ENCODE peak calls at places on chromosomes 6 and 20, in six cellular contexts. One of them, this sample, is unnamed.
A peak's percentile ranks its signal among the peaks of the same experiment; 100 is the strongest.

GRCh38 chr20:63435552-63435951 is 36.9 kb downstream of the KCNQ2 start:
- DNase-seq in stimulated activated CD4-positive, alpha-beta T cell treated with anti-CD3 and anti-CD28 coated beads, Interleukin-15, amount 100 ng/mL, for 1 hour: no peak
- DNase-seq in lower lobe of right lung: no peak
- DNase-seq in brain microvascular endothelial cell: no peak
- DNase-seq in iPS-NIHi11: no peak
- DNase-seq in cerebellar cortex: no peak
- DNase-seq in this sample: no peak

GRCh38 chr20:49674383-49675352 is 39.0 kb downstream of the B4GALT5 start:
- DNase-seq in brain microvascular endothelial cell: no peak
- DNase-seq in lower lobe of right lung: no peak
- DNase-seq in stimulated activated CD4-positive, alpha-beta T cell treated with anti-CD3 and anti-CD28 coated beads, Interleukin-15, amount 100 ng/mL, for 1 hour: no peak
- DNase-seq in iPS-NIHi11: peak; percentile 48
- DNase-seq in cerebellar cortex: no peak
- DNase-seq in this sample: no peak

GRCh38 chr20:59723607-59724456 is 119.5 kb downstream of the PHACTR3 start:
- DNase-seq in iPS-NIHi11: no peak
- DNase-seq in lower lobe of right lung: no peak
- DNase-seq in stimulated activated CD4-positive, alpha-beta T cell treated with anti-CD3 and anti-CD28 coated beads, Interleukin-15, amount 100 ng/mL, for 1 hour: no peak
- DNase-seq in brain microvascular endothelial cell: no peak
- DNase-seq in cerebellar cortex: no peak
- DNase-seq in this sample: no peak

GRCh38 chr6:47741807-47742206 is 40.0 kb upstream of the OPN5 start:
- DNase-seq in lower lobe of right lung: no peak
- DNase-seq in cerebellar cortex: peak; percentile 14
- DNase-seq in brain microvascular endothelial cell: no peak
- DNase-seq in stimulated activated CD4-positive, alpha-beta T cell treated with anti-CD3 and anti-CD28 coated beads, Interleukin-15, amount 100 ng/mL, for 1 hour: no peak
- DNase-seq in iPS-NIHi11: peak; percentile 45
- DNase-seq in this sample: peak; percentile 40

GRCh38 chr20:17538517-17539170 is 7.5 kb upstream of the BFSP1 start:
- DNase-seq in cerebellar cortex: no peak
- DNase-seq in brain microvascular endothelial cell: peak; percentile 58
- DNase-seq in iPS-NIHi11: no peak
- DNase-seq in stimulated activated CD4-positive, alpha-beta T cell treated with anti-CD3 and anti-CD28 coated beads, Interleukin-15, amount 100 ng/mL, for 1 hour: no peak
- DNase-seq in lower lobe of right lung: no peak
- DNase-seq in this sample: peak; percentile 55

GRCh38 chr6:160911949-160912348 is 79.6 kb upstream of the MAP3K4 start:
- DNase-seq in stimulated activated CD4-positive, alpha-beta T cell treated with anti-CD3 and anti-CD28 coated beads, Interleukin-15, amount 100 ng/mL, for 1 hour: no peak
- DNase-seq in brain microvascular endothelial cell: no peak
- DNase-seq in lower lobe of right lung: no peak
- DNase-seq in iPS-NIHi11: no peak
- DNase-seq in cerebellar cortex: no peak
- DNase-seq in this sample: no peak

GRCh38 chr6:158321960-158322359 is 9.7 kb downstream of the TULP4 start:
- DNase-seq in lower lobe of right lung: no peak
- DNase-seq in cerebellar cortex: no peak
- DNase-seq in brain microvascular endothelial cell: peak; percentile 26
- DNase-seq in iPS-NIHi11: no peak
- DNase-seq in stimulated activated CD4-positive, alpha-beta T cell treated with anti-CD3 and anti-CD28 coated beads, Interleukin-15, amount 100 ng/mL, for 1 hour: no peak
- DNase-seq in this sample: no peak

GRCh38 chr6:140253096-140253495 is 878.6 kb upstream of the CITED2 start:
- DNase-seq in cerebellar cortex: no peak
- DNase-seq in brain microvascular endothelial cell: no peak
- DNase-seq in lower lobe of right lung: no peak
- DNase-seq in stimulated activated CD4-positive, alpha-beta T cell treated with anti-CD3 and anti-CD28 coated beads, Interleukin-15, amount 100 ng/mL, for 1 hour: no peak
- DNase-seq in iPS-NIHi11: no peak
- DNase-seq in this sample: no peak

GRCh38 chr20:42442728-42443127 is 747.0 kb downstream of the PTPRT start:
- DNase-seq in stimulated activated CD4-positive, alpha-beta T cell treated with anti-CD3 and anti-CD28 coated beads, Interleukin-15, amount 100 ng/mL, for 1 hour: no peak
- DNase-seq in lower lobe of right lung: no peak
- DNase-seq in iPS-NIHi11: no peak
- DNase-seq in brain microvascular endothelial cell: no peak
- DNase-seq in cerebellar cortex: no peak
- DNase-seq in this sample: no peak

GRCh38 chr6:14023855-14024254 is 93.7 kb upstream of the CD83 start:
- DNase-seq in lower lobe of right lung: no peak
- DNase-seq in iPS-NIHi11: no peak
- DNase-seq in stimulated activated CD4-positive, alpha-beta T cell treated with anti-CD3 and anti-CD28 coated beads, Interleukin-15, amount 100 ng/mL, for 1 hour: no peak
- DNase-seq in cerebellar cortex: no peak
- DNase-seq in brain microvascular endothelial cell: no peak
- DNase-seq in this sample: no peak

GRCh38 chr20:45042978-45043377 is 57.9 kb downstream of the KCNS1 start:
- DNase-seq in lower lobe of right lung: no peak
- DNase-seq in cerebellar cortex: no peak
- DNase-seq in iPS-NIHi11: no peak
- DNase-seq in brain microvascular endothelial cell: no peak
- DNase-seq in stimulated activated CD4-positive, alpha-beta T cell treated with anti-CD3 and anti-CD28 coated beads, Interleukin-15, amount 100 ng/mL, for 1 hour: no peak
- DNase-seq in this sample: no peak

GRCh38 chr6:132742495-132742894 is 15.2 kb downstream of the VNN2 start:
- DNase-seq in lower lobe of right lung: no peak
- DNase-seq in iPS-NIHi11: no peak
- DNase-seq in cerebellar cortex: no peak
- DNase-seq in brain microvascular endothelial cell: no peak
- DNase-seq in stimulated activated CD4-positive, alpha-beta T cell treated with anti-CD3 and anti-CD28 coated beads, Interleukin-15, amount 100 ng/mL, for 1 hour: no peak
- DNase-seq in this sample: no peak

GRCh38 chr6:154766993-154767392 is 33.8 kb downstream of the SCAF8 start:
- DNase-seq in cerebellar cortex: peak; percentile 77
- DNase-seq in brain microvascular endothelial cell: no peak
- DNase-seq in lower lobe of right lung: no peak
- DNase-seq in stimulated activated CD4-positive, alpha-beta T cell treated with anti-CD3 and anti-CD28 coated beads, Interleukin-15, amount 100 ng/mL, for 1 hour: no peak
- DNase-seq in iPS-NIHi11: no peak
- DNase-seq in this sample: no peak

GRCh38 chr20:16479666-16480065 is 93.6 kb downstream of the KIF16B start:
- DNase-seq in lower lobe of right lung: no peak
- DNase-seq in cerebellar cortex: no peak
- DNase-seq in iPS-NIHi11: no peak
- DNase-seq in brain microvascular endothelial cell: no peak
- DNase-seq in stimulated activated CD4-positive, alpha-beta T cell treated with anti-CD3 and anti-CD28 coated beads, Interleukin-15, amount 100 ng/mL, for 1 hour: no peak
- DNase-seq in this sample: no peak

GRCh38 chr20:24445510-24446170 is 23.8 kb upstream of the SYNDIG1 start:
- DNase-seq in brain microvascular endothelial cell: no peak
- DNase-seq in iPS-NIHi11: no peak
- DNase-seq in cerebellar cortex: no peak
- DNase-seq in lower lobe of right lung: no peak
- DNase-seq in stimulated activated CD4-positive, alpha-beta T cell treated with anti-CD3 and anti-CD28 coated beads, Interleukin-15, amount 100 ng/mL, for 1 hour: no peak
- DNase-seq in this sample: no peak

GRCh38 chr6:26045046-26045938 is 41.9 kb upstream of the HFE start:
- DNase-seq in iPS-NIHi11: no peak
- DNase-seq in brain microvascular endothelial cell: peak; percentile 97
- DNase-seq in lower lobe of right lung: peak; percentile 69
- DNase-seq in cerebellar cortex: peak; percentile 98
- DNase-seq in stimulated activated CD4-positive, alpha-beta T cell treated with anti-CD3 and anti-CD28 coated beads, Interleukin-15, amount 100 ng/mL, for 1 hour: peak; percentile 36
- DNase-seq in this sample: peak; percentile 97